ENCODE peak calls at places on chromosomes 3 and 15, in eight cellular contexts. Y is pancreas, J is cardiac muscle cell, N is K562, L is sigmoid colon, C is thoracic aorta, W is fibroblast of lung, V is GM12878. H is an unnamed sample. For H3K4me1, the result is how much of the 10 kb centered on the place peaks cover.

GRCh38 chr3:31137718-31138465 is 243.4 kb upstream of the GADL1 start:
- DNase-seq in C (no peak), N (no peak), L (no peak), J (no peak), W (peak), V (no peak), Y (no peak), H (no peak)

GRCh38 chr3:197226179-197226578 is 72.2 kb downstream of the DLG1 start:
- DNase-seq in Y (no peak), V (no peak), W (no peak), L (no peak), C (no peak), N (peak), J (no peak), H (no peak)

GRCh38 chr15:99117111-99117510 is 12.2 kb downstream of the SYNM start:
- DNase-seq in N (no peak), Y (no peak), J (no peak), W (no peak), L (peak), V (no peak), C (no peak), H (no peak)

GRCh38 chr15:65087411-65087810 is 10.9 kb downstream of the KBTBD13 start:
- DNase-seq in Y (no peak), C (no peak), J (no peak), N (no peak), L (peak), W (no peak), V (no peak), H (no peak)

GRCh38 chr15:73403171-73403570 is 34.4 kb upstream of the HCN4 start:
- DNase-seq in C (no peak), N (no peak), L (no peak), J (peak), W (peak), V (no peak), Y (no peak), H (no peak)

GRCh38 chr15:71444866-71445590 is 329.8 kb downstream of the THSD4 start:
- DNase-seq in N (no peak), C (no peak), W (peak), Y (no peak), L (no peak), V (no peak), J (no peak), H (no peak)

GRCh38 chr3:69542265-69543079 is 156.6 kb upstream of the FRMD4B start:
- DNase-seq in W (peak), J (peak), Y (peak), L (no peak), N (no peak), V (no peak), C (no peak), H (no peak)

GRCh38 chr15:35505816-35506215 is 40.1 kb downstream of the DPH6 start:
- DNase-seq in N (no peak), Y (no peak), W (no peak), L (no peak), J (no peak), V (no peak), C (no peak), H (no peak)

GRCh38 chr15:69526086-69526485 is 73.5 kb downstream of the RPLP1 start:
- DNase-seq in Y (no peak), J (no peak), V (no peak), L (no peak), C (no peak), N (no peak), W (peak), H (no peak)

GRCh38 chr3:12004741-12005513 is 739 bp downstream of the SYN2 start:
- DNase-seq in N (no peak), C (no peak), W (no peak), V (no peak), Y (no peak), L (no peak), J (no peak), H (no peak)

GRCh38 chr15:72199721-72200212 is 2.2 kb upstream of the GRAMD2A start:
- DNase-seq in L (peak), N (peak), W (peak), J (peak), V (peak), Y (peak), C (no peak), H (peak)

GRCh38 chr3:139629033-139629432 is 48.7 kb downstream of the NMNAT3 start:
- DNase-seq in J (peak), Y (no peak), N (peak), C (no peak), V (no peak), L (no peak), W (no peak), H (peak)

GRCh38 chr3:40930131-40930538 is 269.2 kb upstream of the CTNNB1 start:
- DNase-seq in C (no peak), V (no peak), W (no peak), N (no peak), J (peak), Y (peak), L (no peak), H (peak)

GRCh38 chr3:196569003-196569516 is 600 bp downstream of the FBXO45 start:
- DNase-seq in W (peak), N (peak), C (no peak), L (peak), J (peak), V (no peak), Y (peak), H (peak)

GRCh38 chr3:192825191-192825590 is 92.5 kb downstream of the MB21D2 start:
- DNase-seq in N (no peak), W (peak), V (no peak), C (no peak), Y (no peak), J (peak), L (no peak), H (no peak)

GRCh38 chr15:52558196-52558595 is 10.6 kb downstream of the ARPP19 start:
- DNase-seq in J (peak), Y (no peak), C (no peak), L (no peak), N (no peak), W (peak), V (peak), H (no peak)

GRCh38 chr3:100893590-100893989 is 99.6 kb downstream of the ABI3BP start:
- DNase-seq in W (peak), L (no peak), C (no peak), N (no peak), J (peak), V (no peak), Y (no peak), H (peak)

GRCh38 chr3:1611824-1612223 is 486.8 kb upstream of the CNTN4 start:
- DNase-seq in N (no peak), V (no peak), L (no peak), W (no peak), Y (no peak), J (no peak), C (no peak), H (no peak)

GRCh38 chr3:134567605-134568004 is 81.7 kb downstream of the CEP63 start:
- DNase-seq in W (no peak), C (no peak), J (no peak), N (no peak), V (no peak), Y (no peak), L (no peak), H (no peak)

GRCh38 chr3:129213238-129213637 is 29.5 kb upstream of the CNBP start:
- DNase-seq in W (no peak), Y (no peak), V (no peak), N (no peak), C (no peak), J (no peak), L (peak), H (no peak)

GRCh38 chr15:93562752-93563151 is 473.7 kb upstream of the RGMA start:
- DNase-seq in Y (no peak), W (no peak), V (no peak), L (peak), J (no peak), C (no peak), N (no peak), H (no peak)

GRCh38 chr15:98648654-98649537 is 557 bp downstream of the IGF1R start:
- DNase-seq in W (peak), L (peak), C (no peak), N (peak), V (no peak), Y (peak), J (peak), H (no peak)

GRCh38 chr3:143433787-143434378 is 314.3 kb downstream of the CHST2 start:
- DNase-seq in V (no peak), N (peak), C (no peak), W (no peak), L (no peak), J (no peak), Y (no peak), H (no peak)

GRCh38 chr3:122767690-122768372 is 25.8 kb downstream of the HSPBAP1 start:
- DNase-seq in L (no peak), C (no peak), W (no peak), V (no peak), N (no peak), J (peak), Y (no peak), H (no peak)

GRCh38 chr3:5250467-5251195 is 63.1 kb downstream of the EDEM1 start:
- DNase-seq in L (no peak), N (no peak), V (no peak), C (no peak), W (peak), Y (no peak), J (peak), H (peak)

GRCh38 chr3:100402150-100402706 is 889 bp downstream of the LNP1 start:
- DNase-seq in W (peak), C (no peak), Y (no peak), J (peak), L (no peak), V (no peak), N (no peak), H (no peak)

GRCh38 chr15:43150171-43150929 is 17.0 kb downstream of the TMEM62 start:
- DNase-seq in J (peak), N (peak), V (no peak), W (peak), Y (no peak), C (no peak), L (no peak), H (peak)

GRCh38 chr3:64889991-64890390 is 202.2 kb upstream of the ADAMTS9 start:
- DNase-seq in V (no peak), J (peak), N (no peak), L (peak), C (no peak), W (no peak), Y (peak), H (no peak)

GRCh38 chr3:136023264-136023978 is 57.9 kb downstream of the PPP2R3A start:
- DNase-seq in W (no peak), L (no peak), N (no peak), J (peak), C (no peak), Y (no peak), V (no peak), H (no peak)

GRCh38 chr3:127440384-127440783 is 150.1 kb downstream of the TPRA1 start:
- DNase-seq in J (no peak), W (no peak), Y (no peak), V (no peak), L (peak), C (no peak), N (no peak), H (no peak)

DNA sequence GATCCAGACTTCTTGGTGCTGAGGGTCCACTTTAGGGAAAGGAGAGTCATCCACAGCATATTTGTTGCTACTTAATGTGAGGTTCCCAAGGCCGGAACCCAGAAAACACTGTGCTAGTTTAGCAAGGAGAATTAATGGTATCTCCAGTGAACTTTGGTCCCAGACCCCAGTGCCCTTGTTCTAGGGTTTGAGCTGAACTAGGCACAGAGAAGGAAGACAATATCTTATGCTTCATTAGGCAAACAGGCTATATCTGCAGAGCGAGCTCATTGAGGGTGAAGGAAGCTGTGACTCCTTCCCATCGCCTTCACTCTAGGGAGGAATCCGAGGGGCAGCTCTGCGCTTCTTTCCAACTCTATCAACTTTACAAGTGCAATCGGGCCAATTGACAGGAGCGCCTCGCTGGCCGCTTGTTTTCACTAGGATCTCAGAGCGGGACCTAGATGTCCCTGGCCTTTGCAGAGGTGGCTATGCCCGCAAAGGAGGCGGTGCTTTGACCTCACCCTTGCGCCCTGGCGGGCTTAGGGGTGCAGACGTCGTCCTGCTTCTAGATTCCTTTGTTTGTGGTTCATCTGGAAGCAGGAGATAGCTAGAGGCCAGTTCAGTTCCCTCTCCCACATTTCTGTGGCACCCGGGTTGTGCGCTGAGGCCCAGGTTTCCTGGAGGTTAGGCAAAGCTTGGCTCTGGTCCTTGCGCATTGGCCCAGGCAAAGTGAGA is 1.0 kb downstream of the PPM1L start:
- DNase-seq in W (no peak), C (no peak), Y (peak), V (no peak), N (no peak), J (no peak), L (peak), H (no peak)
- H3K4me3 ChIP-seq in W (no peak), C (peak), Y (peak), V (no peak), N (no peak), J (peak), L (peak), H (peak)

GRCh38 chr3:151675858-151676615 is 57.7 kb upstream of the AADACL2 start:
- DNase-seq in W (no peak), V (no peak), Y (no peak), L (no peak), J (peak), N (no peak), C (no peak), H (no peak)
- H3K4me1 ChIP-seq in W (under half), V (under half), Y (under half), L (under half), J (under half), N (under half), C (under half), H (under half)

DNA sequence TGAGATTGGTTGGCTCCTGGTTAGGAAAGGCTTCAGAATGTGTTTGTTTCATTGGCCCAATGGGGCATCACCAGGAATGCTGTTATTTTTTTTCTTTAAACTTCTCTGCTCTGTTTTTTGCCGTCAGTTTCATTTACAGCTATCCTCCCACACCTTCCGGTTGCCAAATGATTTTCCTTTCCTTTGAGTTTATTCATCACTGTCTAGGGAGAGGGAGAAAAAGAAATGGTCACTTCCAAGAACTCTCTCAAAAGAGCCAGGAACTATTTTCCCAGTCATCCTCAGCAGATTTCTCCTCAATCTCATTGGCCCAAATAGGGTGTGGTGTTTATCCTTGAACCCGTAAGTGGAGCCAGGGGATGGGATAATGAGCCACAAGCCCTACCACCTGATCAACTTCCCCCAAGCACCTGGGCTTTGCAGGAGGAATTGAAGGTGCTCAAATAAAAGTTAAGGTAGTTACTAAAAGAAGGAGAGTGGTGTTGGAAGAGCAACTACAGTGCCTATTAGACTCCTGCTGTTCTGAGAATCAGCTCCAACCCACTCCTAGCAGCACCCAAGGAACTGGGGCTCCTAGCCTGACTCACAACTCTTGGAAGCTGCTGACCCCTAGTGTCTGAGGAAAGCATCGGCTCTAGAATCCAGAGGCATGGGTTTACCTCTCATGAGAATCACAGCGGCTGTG is 183.8 kb upstream of the IL12A start:
- DNase-seq in C (peak), W (peak), V (no peak), L (peak), N (peak), Y (peak), J (peak), H (peak)
- TF ChIP-seq CTCF in C (peak), W (peak), V (peak), L (peak), N (peak), Y (peak), J (peak), H (peak)

GRCh38 chr3:25107918-25108617 is 320.0 kb upstream of the RARB start:
- DNase-seq in J (no peak), Y (no peak), C (no peak), V (no peak), L (no peak), W (no peak), N (no peak), H (no peak)

GRCh38 chr3:25099662-25100061 is 328.4 kb upstream of the RARB start:
- DNase-seq in W (no peak), J (no peak), V (no peak), L (no peak), Y (no peak), N (no peak), C (no peak), H (no peak)

GRCh38 chr3:25103391-25103790 is 324.7 kb upstream of the RARB start:
- DNase-seq in C (no peak), J (no peak), V (no peak), L (no peak), N (no peak), Y (no peak), W (no peak), H (no peak)
- H3K4me3 ChIP-seq in C (no peak), J (no peak), V (no peak), L (no peak), N (no peak), Y (no peak), W (no peak), H (no peak)

GRCh38 chr3:21694506-21694905 is 56.5 kb downstream of the ZNF385D start:
- DNase-seq in N (no peak), V (no peak), C (no peak), W (no peak), Y (no peak), L (no peak), J (no peak), H (no peak)

GRCh38 chr3:21703291-21703690 is 47.7 kb downstream of the ZNF385D start:
- DNase-seq in J (no peak), N (no peak), Y (no peak), V (no peak), C (no peak), W (no peak), L (no peak), H (no peak)

DNA sequence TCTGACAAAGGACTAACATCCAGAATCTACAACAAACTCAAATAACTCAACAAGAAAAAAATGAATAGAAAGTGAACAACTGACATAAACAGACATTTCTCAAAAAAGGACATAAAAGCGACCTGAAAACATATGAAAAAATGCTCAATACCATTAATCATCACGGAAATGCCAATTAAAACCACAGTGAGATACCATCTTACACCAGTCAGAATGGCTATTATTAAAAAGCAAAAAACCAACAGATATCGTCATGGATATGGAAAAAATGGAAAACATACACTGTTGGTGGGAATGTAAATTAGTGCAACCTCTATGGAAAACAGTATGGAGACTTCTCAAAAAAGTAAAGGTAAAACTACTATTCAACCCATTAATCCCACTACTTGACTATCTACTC is 53.3 kb downstream of the ZNF385D start:
- DNase-seq in W (no peak), V (no peak), J (no peak), C (no peak), N (no peak), Y (no peak), L (no peak), H (no peak)
- H3K4me1 ChIP-seq in W (under half), V (under half), J (under half), C (under half), N (under half), Y (under half), L (under half), H (under half)

DNA sequence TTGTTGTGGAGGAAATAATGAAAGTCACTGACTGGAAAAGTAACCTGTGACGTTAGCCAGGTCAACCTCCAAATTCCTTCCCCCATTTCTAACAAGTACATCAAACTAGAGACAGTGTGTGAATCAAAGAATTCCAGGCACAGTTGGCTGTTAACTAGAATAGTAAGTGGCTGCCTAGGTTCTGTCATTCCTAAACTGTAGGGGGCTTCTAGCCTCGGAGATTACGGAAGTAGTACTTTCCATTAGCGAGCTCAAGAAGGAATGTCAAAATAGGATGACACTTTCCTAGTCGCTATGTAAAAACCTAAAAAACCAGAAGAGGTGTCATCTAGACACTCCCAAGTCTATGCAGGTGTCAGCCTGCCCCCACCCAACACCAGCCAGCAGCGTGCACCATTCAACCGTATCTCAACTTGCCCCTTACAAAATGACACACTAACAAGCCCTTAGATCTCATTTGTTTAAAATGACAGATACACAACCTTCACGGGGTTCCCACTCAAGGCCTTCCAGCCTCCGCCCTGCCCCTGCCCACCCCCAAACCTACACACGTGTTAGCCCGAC is 910 bp downstream of the INO80 start:
- DNase-seq in N (peak), C (no peak), W (peak), V (peak), J (peak), L (no peak), Y (no peak), H (no peak)
- TF ChIP-seq CTCF in N (peak), C (no peak), W (peak), V (no peak), J (peak), L (no peak), Y (no peak), H (no peak)

H was measured in Caco-2.